ENCODE peak calls at places on chromosomes 4 and X, in ten cellular contexts. P, R, X, J, I, U, Z, S, K and E are unnamed samples.

GRCh38 chr4:38871593-38871992 is 4.0 kb downstream of the FAM114A1 start:
- DNase-seq in J (no peak), Z (no peak), R (no peak), S (no peak), I (no peak), X (no peak), K (no peak), U (no peak), P (no peak), E (no peak)

GRCh38 chr4:82421796-82422560 is 8.3 kb downstream of the HNRNPDL start:
- DNase-seq in R (no peak), K (no peak), U (peak), S (no peak), J (no peak), X (no peak), I (no peak), P (no peak), Z (no peak), E (no peak)

GRCh38 chr4:87848622-87849351 is 16.0 kb downstream of the MEPE start:
- DNase-seq in S (peak), X (peak), K (peak), I (peak), R (peak), P (no peak), Z (peak), J (peak), U (peak), E (peak)

GRCh38 chr4:26150948-26151347 is 169.9 kb upstream of the RBPJ start:
- DNase-seq in P (no peak), X (no peak), Z (no peak), U (no peak), R (peak), K (no peak), I (no peak), S (no peak), J (no peak), E (peak)

GRCh38 chr4:116343809-116344208 is 741.6 kb downstream of the TRAM1L1 start:
- DNase-seq in I (no peak), J (no peak), R (no peak), X (no peak), S (no peak), K (no peak), Z (no peak), P (no peak), U (no peak), E (no peak)

GRCh38 chr4:5631352-5632042 is 76.9 kb downstream of the EVC2 start:
- DNase-seq in X (no peak), S (no peak), K (no peak), R (no peak), J (no peak), P (no peak), Z (no peak), U (no peak), I (no peak), E (no peak)

GRCh38 chrX:23779025-23779424 is 3.9 kb upstream of the SAT1 start:
- DNase-seq in U (peak), Z (no peak), I (no peak), J (no peak), R (peak), P (no peak), S (no peak), K (no peak), X (no peak), E (peak)

GRCh38 chr4:140092094-140092820 is 61.7 kb downstream of the MAML3 start:
- DNase-seq in P (no peak), U (no peak), J (no peak), R (no peak), S (no peak), K (no peak), Z (peak), X (peak), I (peak), E (no peak)

GRCh38 chr4:121370729-121371325 is 10.0 kb downstream of the QRFPR start:
- DNase-seq in Z (peak), S (no peak), I (peak), K (peak), R (peak), U (peak), X (no peak), P (no peak), J (no peak), E (peak)

GRCh38 chr4:123361195-123361861 is 35.3 kb upstream of the SPRY1 start:
- DNase-seq in R (peak), I (no peak), Z (no peak), X (no peak), K (peak), P (no peak), J (no peak), U (peak), S (no peak), E (peak)

GRCh38 chr4:27787195-27787594 is 926.6 kb downstream of the STIM2 start:
- DNase-seq in S (no peak), R (no peak), Z (no peak), K (no peak), I (no peak), P (no peak), U (no peak), J (no peak), X (no peak), E (no peak)

GRCh38 chr4:27316176-27316575 is 455.5 kb downstream of the STIM2 start:
- DNase-seq in Z (no peak), P (no peak), S (no peak), J (no peak), U (no peak), R (no peak), K (no peak), I (no peak), X (no peak), E (no peak)

GRCh38 chr4:99710020-99710419 is 52.4 kb upstream of the C4orf54 start:
- DNase-seq in I (no peak), R (no peak), U (peak), K (no peak), X (no peak), J (no peak), S (no peak), P (no peak), Z (no peak), E (no peak)

GRCh38 chr4:7063362-7063761 is 4.5 kb downstream of the GRPEL1 start:
- DNase-seq in S (no peak), P (no peak), R (no peak), Z (no peak), J (no peak), X (no peak), K (no peak), U (no peak), I (no peak), E (no peak)

GRCh38 chrX:133570549-133570948 is 155.3 kb upstream of the GPC4 start:
- DNase-seq in P (no peak), K (no peak), R (peak), X (no peak), I (no peak), Z (no peak), U (peak), S (no peak), J (no peak), E (no peak)

GRCh38 chr4:62135565-62136156 is 935.5 kb downstream of the ADGRL3 start:
- DNase-seq in P (no peak), I (no peak), X (no peak), R (no peak), U (peak), S (no peak), J (no peak), Z (no peak), K (no peak), E (no peak)

GRCh38 chr4:119081542-119081859 is 54.1 kb upstream of the MYOZ2 start:
- DNase-seq in X (no peak), Z (no peak), S (no peak), U (no peak), J (no peak), P (no peak), R (no peak), K (no peak), I (no peak), E (no peak)

GRCh38 chrX:17613979-17614572 is 123.2 kb upstream of the SCML1 start:
- DNase-seq in U (no peak), S (no peak), R (no peak), I (no peak), Z (peak), J (peak), X (no peak), P (no peak), K (no peak), E (peak)

GRCh38 chr4:123672987-123673386 is 276.4 kb downstream of the SPRY1 start:
- DNase-seq in K (peak), J (no peak), X (no peak), I (no peak), U (peak), Z (no peak), S (no peak), P (no peak), R (peak), E (peak)

GRCh38 chrX:17036172-17036961 is 89.9 kb downstream of the REPS2 start:
- DNase-seq in S (no peak), P (no peak), K (no peak), I (no peak), U (no peak), J (no peak), Z (no peak), X (no peak), R (no peak), E (no peak)

GRCh38 chrX:1202251-1202650 is 10.2 kb downstream of the CRLF2 start:
- DNase-seq in Z (no peak), K (no peak), I (no peak), P (no peak), S (no peak), U (no peak), X (no peak), J (no peak), R (no peak), E (no peak)

GRCh38 chrX:153226344-153227190 is 47.5 kb downstream of the MAGEA1 start:
- DNase-seq in S (no peak), K (no peak), I (no peak), R (peak), X (no peak), U (peak), P (no peak), Z (no peak), J (peak), E (peak)

GRCh38 chrX:1493877-1494510 is 41.3 kb upstream of the ASMTL start:
- DNase-seq in S (peak), X (no peak), K (no peak), J (no peak), R (no peak), Z (no peak), I (no peak), P (no peak), U (no peak), E (no peak)

GRCh38 chr4:7394681-7395451 is 39.9 kb downstream of the PSAPL1 start:
- DNase-seq in J (no peak), S (peak), P (no peak), U (no peak), Z (no peak), X (peak), I (no peak), K (no peak), R (no peak), E (no peak)

GRCh38 chr4:7764466-7764865 is 175.2 kb downstream of the AFAP1 start:
- DNase-seq in X (no peak), S (no peak), J (no peak), P (no peak), U (no peak), Z (no peak), R (no peak), K (no peak), I (no peak), E (no peak)

GRCh38 chr4:154332681-154333421 is 158.7 kb downstream of the DCHS2 start:
- DNase-seq in J (no peak), X (no peak), S (peak), K (no peak), I (no peak), Z (peak), R (no peak), U (no peak), P (peak), E (no peak)

GRCh38 chr4:8115916-8116315 is 42.7 kb downstream of the ABLIM2 start:
- DNase-seq in S (no peak), K (no peak), R (no peak), I (no peak), X (no peak), Z (no peak), U (no peak), J (no peak), P (no peak), E (no peak)

GRCh38 chr4:23476514-23477090 is 413.2 kb downstream of the PPARGC1A start:
- DNase-seq in X (no peak), I (no peak), R (no peak), P (no peak), Z (no peak), S (no peak), J (no peak), U (peak), K (no peak), E (no peak)

GRCh38 chrX:154378059-154378798 is 866 bp upstream of the EMD start:
- DNase-seq in S (peak), Z (no peak), X (peak), J (peak), I (peak), R (no peak), U (peak), K (no peak), P (peak), E (no peak)

GRCh38 chr4:141571793-141572192 is 64.6 kb upstream of the IL15 start:
- DNase-seq in K (no peak), I (no peak), S (no peak), U (no peak), Z (no peak), J (no peak), P (no peak), X (no peak), R (no peak), E (no peak)